ENCODE peak calls at places on chromosomes 16 and 17, in four cellular contexts. L is K562, I is HCT116, W is transverse colon. B is an unnamed sample.

GRCh38 chr16:1493746-1494094 is 560 bp downstream of the TELO2 start:
- DNase-seq in L (no peak), I (no peak), W (no peak), B (no peak)

GRCh38 chr16:46757339-46758050 is 9.4 kb upstream of the MYLK3 start:
- DNase-seq in L (peak; percentile 28), I (no peak), W (no peak), B (no peak)

GRCh38 chr16:66668777-66669444 is 27.6 kb downstream of the CMTM4 start:
- DNase-seq in L (no peak), I (no peak), W (no peak), B (no peak)

GRCh38 chr16:49407873-49408565 is 34.4 kb downstream of the C16orf78 start:
- DNase-seq in L (peak; percentile 72), I (peak; percentile 78), W (peak; percentile 91), B (peak; percentile 83)

GRCh38 chr17:64377769-64378282 is 12.8 kb downstream of the PECAM1 start:
- DNase-seq in L (no peak), I (no peak), W (no peak), B (no peak)

GRCh38 chr16:10039220-10040096 is 142.8 kb downstream of the GRIN2A start:
- DNase-seq in L (no peak), I (no peak), W (no peak), B (no peak)

GRCh38 chr16:49280022-49280741 is 1.5 kb downstream of the CBLN1 start:
- DNase-seq in L (no peak), I (no peak), W (no peak), B (no peak)

GRCh38 chr17:35726609-35727460 is 4.6 kb upstream of the RASL10B start:
- DNase-seq in L (no peak), I (no peak), W (peak; percentile 50), B (no peak)

GRCh38 chr16:71610936-71611871 is 14.8 kb upstream of the MARVELD3 start:
- DNase-seq in L (peak; percentile 89), I (peak; percentile 59), W (peak; percentile 78), B (peak; percentile 28)

GRCh38 chr16:30007378-30007895 is 3.4 kb downstream of the DOC2A start:
- DNase-seq in L (no peak), I (no peak), W (no peak), B (no peak)

GRCh38 chr16:30004811-30005242 is 6.0 kb downstream of the DOC2A start:
- DNase-seq in L (no peak), I (no peak), W (no peak), B (no peak)

GRCh38 chr16:30006095-30006473 is 4.7 kb downstream of the DOC2A start:
- DNase-seq in L (no peak), I (no peak), W (no peak), B (no peak)

GRCh38 chr16:30005341-30006094 is 5.3 kb downstream of the DOC2A start:
- DNase-seq in L (peak; percentile 74), I (no peak), W (peak; percentile 37), B (no peak)

DNA sequence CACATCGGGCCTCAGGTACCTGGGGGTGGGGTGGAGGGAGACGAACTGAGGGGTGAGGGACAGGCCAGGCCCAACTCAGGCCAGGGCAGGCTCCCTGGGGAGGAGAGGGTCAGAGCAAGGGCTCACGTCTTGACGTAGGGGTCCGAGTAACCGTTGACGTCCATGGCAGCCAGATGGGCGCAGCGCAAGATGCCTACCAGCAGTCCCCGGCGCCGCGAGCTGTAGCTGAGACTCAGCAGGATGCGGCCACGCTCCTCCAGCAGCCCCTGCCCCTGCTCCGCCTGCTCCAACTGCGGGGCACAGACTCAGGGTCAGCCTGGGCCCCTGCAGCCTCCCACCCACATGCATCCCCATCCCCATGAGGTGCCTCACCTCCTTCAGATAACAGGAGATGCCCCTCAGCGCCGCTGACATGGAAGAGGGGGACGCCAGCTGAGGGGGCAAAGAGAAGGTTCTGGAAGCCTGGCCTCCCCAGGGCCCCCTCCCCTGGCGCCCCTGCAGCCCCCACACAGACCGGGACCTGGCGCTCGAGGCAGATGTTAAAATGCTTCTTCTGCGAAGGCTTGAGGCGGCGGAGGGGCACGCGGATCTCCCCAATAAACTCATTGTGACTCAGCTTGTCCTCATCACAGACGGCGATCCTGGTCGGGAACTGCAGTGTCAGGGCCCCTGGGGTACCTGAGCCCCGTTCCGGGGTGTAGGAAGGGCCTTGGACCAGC is 4.0 kb downstream of the DOC2A start:
- DNase-seq in L (no peak), I (no peak), W (no peak), B (no peak)
- TF ChIP-seq POLR2A in L (no peak), I (no peak), W (no peak), B (no peak)

GRCh38 chr17:58591455-58591854 is 77.0 kb upstream of the MTMR4 start:
- DNase-seq in L (no peak), I (no peak), W (no peak), B (no peak)
- TF ChIP-seq CTCF in L (no peak), I (no peak), W (no peak), B (no peak)

DNA sequence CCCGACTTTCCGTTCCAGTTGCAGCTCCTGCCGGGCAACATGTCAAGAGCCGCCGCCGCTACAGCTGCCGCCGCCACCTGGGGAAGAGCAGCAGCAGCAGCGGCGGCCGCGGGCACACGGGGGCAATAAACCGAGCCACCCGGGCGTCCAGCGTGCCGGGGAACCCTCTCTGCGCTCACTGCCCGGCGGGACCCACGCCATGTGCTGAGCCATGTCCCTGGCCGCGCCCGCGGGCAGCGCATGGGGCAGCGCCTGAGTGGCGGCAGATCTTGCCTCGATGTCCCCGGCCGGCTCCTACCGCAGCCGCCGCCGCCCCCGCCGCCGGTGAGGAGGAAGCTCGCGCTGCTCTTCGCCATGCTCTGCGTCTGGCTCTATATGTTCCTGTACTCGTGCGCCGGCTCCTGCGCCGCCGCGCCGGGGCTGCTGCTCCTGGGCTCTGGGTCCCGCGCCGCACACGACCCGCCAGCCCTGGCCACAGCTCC is 439 bp downstream of the HS3ST3B1 start:
- DNase-seq in L (peak; percentile 26), I (no peak), W (no peak), B (no peak)
- TF ChIP-seq POLR2AphosphoS5 in L (no peak), I (no peak), W (no peak), B (no peak)

GRCh38 chr17:32998111-32998892 is 6.7 kb downstream of the SPACA3 start:
- DNase-seq in L (peak; percentile 87), I (peak; percentile 55), W (peak; percentile 87), B (peak; percentile 53)
- TF ChIP-seq POLR2A in L (no peak), I (no peak), W (no peak), B (no peak)

B was measured in breast epithelium.